ENCODE peak calls at places on chromosomes 4 and X, in seven cellular contexts. C, X, B, E, Y, M and Q are unnamed samples.

GRCh38 chr4:86919824-86920223 is 15.0 kb upstream of the AFF1 start:
- DNase-seq in B (peak), M (no peak), X (no peak), E (no peak), C (no peak), Y (no peak), Q (no peak)

GRCh38 chr4:153291562-153291961 is 52.9 kb upstream of the MND1 start:
- DNase-seq in Y (no peak), E (no peak), M (no peak), X (no peak), C (no peak), B (no peak), Q (no peak)

GRCh38 chr4:47326067-47326466 is 137.4 kb downstream of the COMMD8 start:
- DNase-seq in X (no peak), E (no peak), Y (no peak), C (no peak), M (no peak), B (no peak), Q (no peak)

GRCh38 chr4:153113061-153113837 is 91.0 kb upstream of the TRIM2 start:
- DNase-seq in E (no peak), C (no peak), B (peak), M (no peak), Y (no peak), X (no peak), Q (peak)

GRCh38 chrX:150036181-150036580 is 97.9 kb upstream of the EOLA2 start:
- DNase-seq in B (peak), X (peak), M (no peak), C (no peak), Y (no peak), E (no peak), Q (no peak)

GRCh38 chrX:142201113-142201512 is 4.0 kb downstream of the MAGEC2 start:
- DNase-seq in E (no peak), C (no peak), B (no peak), Y (no peak), X (no peak), M (no peak), Q (no peak)

GRCh38 chr4:48439988-48440387 is 43.2 kb upstream of the SLC10A4 start:
- DNase-seq in Y (no peak), B (peak), X (no peak), M (no peak), E (no peak), C (no peak), Q (no peak)

GRCh38 chrX:16573781-16574180 is 76.2 kb upstream of the S100G start:
- DNase-seq in C (no peak), E (no peak), Y (no peak), M (no peak), B (peak), X (no peak), Q (no peak)

GRCh38 chrX:97895751-97896150 is 1012.0 kb downstream of the RPA4 start:
- DNase-seq in M (no peak), B (peak), E (no peak), Y (no peak), X (no peak), C (no peak), Q (no peak)

GRCh38 chr4:40196724-40197281 is at the start of gene RHOH:
- DNase-seq in Y (peak), M (no peak), C (peak), E (peak), X (no peak), B (no peak), Q (peak)

GRCh38 chr4:54155936-54156335 is 56.0 kb downstream of the GSX2 start:
- DNase-seq in B (no peak), C (no peak), E (no peak), Y (no peak), X (no peak), M (no peak), Q (no peak)

GRCh38 chr4:37535872-37536271 is 150.3 kb downstream of the RELL1 start:
- DNase-seq in M (no peak), C (no peak), E (no peak), X (no peak), Y (no peak), B (peak), Q (no peak)

GRCh38 chr4:28675582-28675981 is 1814.9 kb downstream of the STIM2 start:
- DNase-seq in E (no peak), C (no peak), X (no peak), B (peak), M (no peak), Y (no peak), Q (no peak)

GRCh38 chr4:140242357-140243284 is 88.6 kb upstream of the MAML3 start:
- DNase-seq in X (no peak), Y (peak), B (no peak), E (no peak), C (peak), M (no peak), Q (no peak)

GRCh38 chrX:10039821-10040793 is 72.9 kb downstream of the CLDN34 start:
- DNase-seq in C (no peak), E (no peak), M (no peak), X (no peak), B (peak), Y (no peak), Q (no peak)

GRCh38 chrX:15815779-15816452 is 25.6 kb downstream of the ZRSR2 start:
- DNase-seq in C (peak), B (peak), E (no peak), M (peak), Y (peak), X (peak), Q (peak)

GRCh38 chr4:16914208-16914607 is 15.8 kb upstream of the LDB2 start:
- DNase-seq in B (peak), Y (peak), E (no peak), C (peak), X (no peak), M (no peak), Q (peak)

GRCh38 chrX:40908857-40909475 is 173.6 kb upstream of the MED14 start:
- DNase-seq in C (no peak), Y (no peak), M (peak), B (peak), X (no peak), E (no peak), Q (no peak)

GRCh38 chrX:32155044-32155638 is 1056.2 kb downstream of the DMD start:
- DNase-seq in C (no peak), E (no peak), B (no peak), X (no peak), M (no peak), Y (no peak), Q (no peak)

GRCh38 chrX:50402886-50403285 is 67.7 kb downstream of the DGKK start:
- DNase-seq in Y (no peak), B (no peak), M (no peak), C (no peak), E (no peak), X (no peak), Q (no peak)

GRCh38 chr4:163866728-163867313 is 372.3 kb downstream of the TMA16 start:
- DNase-seq in M (no peak), C (no peak), Y (no peak), E (no peak), X (no peak), B (peak), Q (peak)

GRCh38 chr4:82842593-82842992 is 44.0 kb upstream of the SCD5 start:
- DNase-seq in B (peak), C (peak), X (no peak), Y (peak), M (no peak), E (no peak), Q (no peak)

GRCh38 chrX:102835504-102836146 is 101.4 kb upstream of the RAB40AL start:
- DNase-seq in B (peak), C (peak), M (no peak), E (no peak), Y (peak), X (peak), Q (peak)